ENCODE peak calls at places on chromosomes 6 and 20, in ten cellular contexts. J is naive thymus-derived CD4-positive, alpha-beta T cell; R is spleen; M is Karpas-422; L is heart right ventricle; F is stomach; G is uterus; P is A549; H is adrenal gland; W is NT2/D1. T is an unnamed sample. For H3K4me1, the result is how much of the 10 kb centered on the place peaks cover.

GRCh38 chr6:116102856-116103255 is 2.2 kb downstream of the NT5DC1 start:
- DNase-seq in W (no peak), G (no peak), L (no peak), H (no peak), J (no peak), P (no peak), M (no peak), R (no peak), F (no peak), T (no peak)

GRCh38 chr6:2264932-2265331 is 19.5 kb upstream of the GMDS start:
- DNase-seq in J (no peak), G (no peak), W (no peak), P (no peak), M (no peak), R (no peak), F (no peak), L (no peak), H (no peak), T (no peak)

GRCh38 chr6:115468272-115469005 is 592.3 kb downstream of the FRK start:
- DNase-seq in R (no peak), L (no peak), F (no peak), J (no peak), M (no peak), W (no peak), P (no peak), G (no peak), H (no peak), T (no peak)

GRCh38 chr20:35515949-35516645 is 13.4 kb downstream of the C20orf173 start:
- DNase-seq in G (no peak), P (peak), J (no peak), R (no peak), L (no peak), M (no peak), H (peak), F (peak), W (no peak), T (no peak)

GRCh38 chr6:4346659-4347333 is 211.4 kb upstream of the ECI2 start:
- DNase-seq in M (no peak), H (no peak), L (peak), J (no peak), G (no peak), R (no peak), F (no peak), P (no peak), W (no peak), T (no peak)

GRCh38 chr6:143451531-143451930 is 926 bp downstream of the PEX3 start:
- DNase-seq in L (no peak), G (no peak), F (no peak), P (no peak), J (no peak), R (no peak), H (no peak), W (no peak), M (no peak), T (no peak)

GRCh38 chr6:2563635-2564034 is 187.1 kb downstream of the MYLK4 start:
- DNase-seq in L (no peak), R (no peak), G (no peak), F (no peak), M (no peak), H (no peak), J (no peak), P (no peak), W (no peak), T (no peak)

GRCh38 chr6:140071601-140072062 is 697.2 kb upstream of the CITED2 start:
- DNase-seq in W (no peak), R (no peak), H (no peak), G (no peak), J (no peak), P (no peak), M (no peak), F (no peak), L (no peak), T (no peak)

GRCh38 chr20:62303327-62304226 is 780 bp downstream of the ADRM1 start:
- DNase-seq in H (peak), M (peak), J (no peak), P (no peak), G (no peak), F (no peak), R (no peak), L (no peak), W (no peak), T (no peak)

GRCh38 chr6:157845493-157846259 is 22.6 kb downstream of the SNX9 start:
- DNase-seq in L (no peak), P (no peak), G (no peak), J (no peak), F (no peak), H (no peak), M (no peak), R (no peak), W (no peak), T (no peak)

GRCh38 chr20:40673442-40673841 is 15.6 kb downstream of the MAFB start:
- DNase-seq in G (no peak), R (no peak), F (peak), W (no peak), P (no peak), M (no peak), H (no peak), L (no peak), J (no peak), T (no peak)

GRCh38 chr6:56984374-56984773 is 29.5 kb downstream of the BEND6 start:
- DNase-seq in J (no peak), M (no peak), G (no peak), P (no peak), L (no peak), W (no peak), R (no peak), F (no peak), H (no peak), T (no peak)

GRCh38 chr20:2599265-2600060 is 53.0 kb upstream of the NOP56 start:
- DNase-seq in P (no peak), G (no peak), W (no peak), F (no peak), J (no peak), L (no peak), R (no peak), H (no peak), M (no peak), T (no peak)

GRCh38 chr6:166598441-166599138 is 12.1 kb upstream of the RAMACL start:
- DNase-seq in M (no peak), J (no peak), W (no peak), R (no peak), F (no peak), H (no peak), G (peak), P (no peak), L (no peak), T (peak)

GRCh38 chr6:31070711-31071197 is 41.6 kb downstream of the C6orf15 start:
- DNase-seq in F (peak), R (no peak), G (peak), M (peak), H (peak), L (no peak), J (no peak), P (peak), W (peak), T (no peak)

GRCh38 chr20:33343521-33343920 is 57.8 kb downstream of the CDK5RAP1 start:
- DNase-seq in J (no peak), P (no peak), F (no peak), W (no peak), R (peak), H (no peak), L (no peak), G (no peak), M (no peak), T (no peak)

GRCh38 chr6:168180548-168181011 is 101.6 kb upstream of the FRMD1 start:
- DNase-seq in F (peak), M (no peak), R (no peak), L (no peak), P (no peak), W (no peak), G (peak), J (no peak), H (peak), T (no peak)

GRCh38 chr6:132063738-132064137 is 112.6 kb upstream of the CCN2 start:
- DNase-seq in M (no peak), H (no peak), L (no peak), J (no peak), P (peak), R (no peak), F (no peak), W (no peak), G (peak), T (no peak)

GRCh38 chr20:52490715-52491430 is 299.3 kb upstream of the ZFP64 start:
- DNase-seq in P (no peak), M (no peak), H (no peak), W (no peak), R (no peak), L (no peak), J (no peak), F (no peak), G (no peak), T (no peak)

GRCh38 chr20:57756213-57756612 is 46.4 kb upstream of the PMEPA1 start:
- DNase-seq in P (no peak), R (no peak), H (no peak), G (no peak), J (no peak), M (no peak), L (no peak), W (no peak), F (no peak), T (no peak)

GRCh38 chr20:46746972-46747371 is 37.5 kb downstream of the SLC2A10 start:
- DNase-seq in P (no peak), F (no peak), W (no peak), R (no peak), H (no peak), M (no peak), J (no peak), G (no peak), L (no peak), T (no peak)

GRCh38 chr6:139029470-139030210 is 1.1 kb downstream of the ABRACL start:
- DNase-seq in H (peak), L (peak), P (peak), M (peak), J (peak), W (no peak), G (peak), F (peak), R (no peak), T (no peak)

GRCh38 chr6:161417712-161418457 is 144.0 kb upstream of the AGPAT4 start:
- DNase-seq in W (no peak), M (no peak), P (no peak), R (no peak), F (no peak), H (no peak), J (no peak), G (no peak), L (peak), T (no peak)

GRCh38 chr20:4038047-4038459 is 22.7 kb upstream of the RNF24 start:
- DNase-seq in L (peak), G (no peak), P (no peak), R (peak), W (no peak), H (peak), F (peak), J (peak), M (peak), T (peak)

GRCh38 chr20:52190437-52191131 is 995 bp downstream of the ZFP64 start:
- DNase-seq in P (peak), M (peak), J (no peak), R (no peak), L (no peak), W (no peak), F (peak), H (no peak), G (no peak), T (no peak)

GRCh38 chr6:51892339-51892738 is 195.1 kb downstream of the PKHD1 start:
- DNase-seq in J (no peak), M (no peak), L (no peak), W (no peak), P (no peak), F (no peak), R (no peak), H (no peak), G (no peak), T (no peak)

GRCh38 chr6:140346461-140346860 is 972.0 kb upstream of the CITED2 start:
- DNase-seq in P (no peak), J (no peak), G (no peak), L (peak), H (no peak), W (no peak), M (no peak), R (no peak), F (no peak), T (no peak)

GRCh38 chr6:25830461-25830860 is 1.4 kb downstream of the SLC17A1 start:
- DNase-seq in J (no peak), R (no peak), W (no peak), M (no peak), L (no peak), F (no peak), H (no peak), G (no peak), P (no peak), T (no peak)
- H3K4me1 ChIP-seq in J (under half), R (under half), W (under half), M (under half), L (under half), F (under half), H (under half), G (under half), P (under half), T (under half)

GRCh38 chr20:7858851-7859250 is 81.4 kb downstream of the HAO1 start:
- DNase-seq in M (no peak), R (no peak), J (no peak), P (no peak), H (no peak), W (no peak), G (no peak), F (no peak), L (no peak), T (no peak)
- H3K4me3 ChIP-seq in M (no peak), R (no peak), J (no peak), P (no peak), H (no peak), W (no peak), G (no peak), F (no peak), L (no peak), T (no peak)

GRCh38 chr6:134676307-134677281 is 273.3 kb downstream of the ALDH8A1 start:
- DNase-seq in W (no peak), L (no peak), M (no peak), H (no peak), G (no peak), R (no peak), J (no peak), F (peak), P (no peak), T (no peak)

GRCh38 chr6:134678436-134678889 is 271.4 kb downstream of the ALDH8A1 start:
- DNase-seq in R (no peak), L (peak), J (no peak), G (peak), M (no peak), P (no peak), W (no peak), H (peak), F (peak), T (no peak)

GRCh38 chr6:134674562-134674961 is 275.3 kb downstream of the ALDH8A1 start:
- DNase-seq in G (no peak), F (no peak), L (no peak), P (no peak), J (no peak), W (no peak), M (no peak), H (no peak), R (no peak), T (no peak)

GRCh38 chr6:134680021-134680420 is 269.9 kb downstream of the ALDH8A1 start:
- DNase-seq in P (no peak), G (no peak), H (no peak), F (no peak), R (no peak), M (no peak), J (no peak), W (no peak), L (no peak), T (no peak)

GRCh38 chr6:134675110-134676038 is 274.5 kb downstream of the ALDH8A1 start:
- DNase-seq in R (no peak), H (no peak), M (no peak), W (no peak), P (no peak), J (no peak), G (no peak), L (no peak), F (no peak), T (no peak)
- H3K4me1 ChIP-seq in R (under half), H (under half), M (under half), W (under half), P (half or more), J (under half), G (under half), L (under half), F (under half), T (under half)

GRCh38 chr6:88650979-88651378 is 312.4 kb downstream of the RNGTT start:
- DNase-seq in M (no peak), R (no peak), L (no peak), H (no peak), F (no peak), J (no peak), G (no peak), P (no peak), W (no peak), T (no peak)
- H3K4me3 ChIP-seq in M (no peak), R (no peak), L (no peak), H (no peak), F (no peak), J (no peak), G (no peak), P (no peak), W (no peak), T (no peak)

GRCh38 chr20:6017467-6017866 is 36.4 kb downstream of the LRRN4 start:
- DNase-seq in W (no peak), G (no peak), R (no peak), J (no peak), P (no peak), F (no peak), L (no peak), H (no peak), M (no peak), T (no peak)

GRCh38 chr20:6012166-6012565 is 41.7 kb downstream of the LRRN4 start:
- DNase-seq in H (no peak), P (no peak), J (no peak), M (no peak), F (no peak), G (no peak), W (no peak), L (no peak), R (no peak), T (no peak)

GRCh38 chr20:6014957-6015356 is 38.9 kb downstream of the LRRN4 start:
- DNase-seq in L (no peak), M (no peak), G (no peak), P (no peak), R (no peak), H (no peak), J (no peak), F (no peak), W (no peak), T (no peak)

GRCh38 chr20:6017880-6018279 is 36.0 kb downstream of the LRRN4 start:
- DNase-seq in H (no peak), G (no peak), L (no peak), M (no peak), W (no peak), P (no peak), F (no peak), J (no peak), R (no peak), T (no peak)

GRCh38 chr20:6014017-6014416 is 39.8 kb downstream of the LRRN4 start:
- DNase-seq in G (no peak), W (no peak), F (no peak), P (no peak), L (no peak), H (no peak), M (no peak), R (no peak), J (no peak), T (no peak)
- H3K4me1 ChIP-seq in G (under half), W (under half), F (under half), P (under half), L (under half), H (under half), M (under half), R (under half), J (under half), T (under half)

DNA sequence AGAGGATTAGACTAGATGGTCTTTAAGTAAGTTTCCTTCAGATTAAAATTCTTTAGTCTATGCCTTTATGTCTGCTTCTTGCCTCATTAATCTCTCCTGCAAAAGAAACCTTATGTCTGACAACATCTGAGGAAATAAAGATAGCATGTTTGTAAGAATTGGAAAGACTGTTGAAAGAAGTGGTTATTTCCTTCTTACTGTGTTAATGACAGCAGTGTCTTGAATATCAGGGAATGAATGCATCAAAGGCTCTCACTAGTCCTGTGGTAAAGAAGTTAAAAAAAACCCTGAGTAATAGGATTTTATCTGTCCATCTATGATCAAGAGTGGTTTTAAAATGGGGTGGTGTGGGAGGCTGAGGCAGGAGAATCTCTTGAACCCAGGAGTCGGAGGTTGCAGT is 302.0 kb downstream of the PRL start:
- DNase-seq in H (no peak), J (no peak), W (no peak), R (no peak), P (no peak), M (no peak), G (no peak), L (no peak), F (no peak), T (no peak)
- H3K4me3 ChIP-seq in H (no peak), J (no peak), W (no peak), R (no peak), P (no peak), M (no peak), G (no peak), L (no peak), F (no peak), T (no peak)

GRCh38 chr20:63475209-63475608 is 2.8 kb upstream of the KCNQ2 start:
- DNase-seq in M (no peak), H (no peak), R (no peak), L (no peak), W (peak), J (no peak), F (no peak), G (no peak), P (no peak), T (no peak)
- H3K4me1 ChIP-seq in M (under half), H (under half), R (under half), L (under half), W (under half), J (under half), F (under half), G (under half), P (under half), T (under half)

GRCh38 chr6:24980507-24981384 is 45.0 kb upstream of the RIPOR2 start:
- DNase-seq in G (no peak), H (no peak), F (no peak), M (no peak), J (no peak), W (peak), R (no peak), P (no peak), L (no peak), T (no peak)
- H3K4me3 ChIP-seq in G (no peak), H (no peak), F (no peak), M (no peak), J (no peak), W (no peak), R (no peak), P (no peak), L (no peak), T (no peak)

GRCh38 chr20:31596831-31597482 is 8.1 kb upstream of the ID1 start:
- DNase-seq in H (no peak), M (no peak), F (no peak), P (no peak), W (no peak), L (no peak), G (no peak), R (no peak), J (no peak), T (no peak)
- H3K4me1 ChIP-seq in H (under half), M (under half), F (under half), P (under half), W (under half), L (under half), G (under half), R (under half), J (under half), T (under half)

GRCh38 chr20:20366896-20367680 is 816 bp upstream of the INSM1 start:
- DNase-seq in W (no peak), P (no peak), G (no peak), M (no peak), F (no peak), J (no peak), H (peak), L (no peak), R (no peak), T (no peak)

GRCh38 chr20:20369353-20370086 is 1.6 kb downstream of the INSM1 start:
- DNase-seq in M (no peak), G (no peak), W (no peak), P (no peak), H (peak), J (no peak), F (peak), R (no peak), L (no peak), T (no peak)

GRCh38 chr20:20368414-20369352 is 779 bp downstream of the INSM1 start:
- DNase-seq in F (no peak), W (no peak), M (no peak), G (no peak), H (no peak), R (no peak), L (no peak), P (no peak), J (no peak), T (no peak)

GRCh38 chr20:20366551-20366895 is 1.4 kb upstream of the INSM1 start:
- DNase-seq in P (no peak), G (no peak), H (no peak), R (no peak), F (no peak), L (no peak), W (no peak), M (no peak), J (no peak), T (no peak)

GRCh38 chr20:20367681-20368413 is at the start of gene INSM1:
- DNase-seq in F (no peak), H (peak), G (no peak), P (no peak), L (no peak), M (no peak), R (no peak), J (no peak), W (no peak), T (no peak)
- H3K4me3 ChIP-seq in F (peak), H (no peak), G (no peak), P (peak), L (peak), M (no peak), R (peak), J (no peak), W (peak), T (peak)

T was measured in ascending aorta.